ENCODE peak calls at places on chromosomes 13 and 19, in ten cellular contexts. X, F, A, J, R, Q, Y, V, N and D are unnamed samples.

GRCh38 chr13:48405865-48406264 is 7.0 kb downstream of the LPAR6 start:
- DNase-seq in X (no peak), F (no peak), A (no peak), J (no peak), R (no peak), Q (no peak), Y (no peak), V (no peak), N (no peak), D (no peak)

GRCh38 chr13:108987945-108988344 is 358.5 kb downstream of the MYO16 start:
- DNase-seq in X (no peak), F (no peak), A (no peak), J (no peak), R (no peak), Q (no peak), Y (no peak), V (no peak), N (no peak), D (no peak)

GRCh38 chr13:77518266-77518665 is 17.2 kb upstream of the SCEL start:
- DNase-seq in X (no peak), F (no peak), A (no peak), J (no peak), R (no peak), Q (no peak), Y (no peak), V (no peak), N (no peak), D (no peak)

GRCh38 chr19:35559281-35559659 is 4.2 kb downstream of the ATP4A start:
- DNase-seq in X (peak), F (no peak), A (no peak), J (no peak), R (no peak), Q (no peak), Y (no peak), V (no peak), N (no peak), D (no peak)

GRCh38 chr19:919157-920050 is 2.3 kb downstream of the KISS1R start:
- DNase-seq in X (peak), F (peak), A (no peak), J (peak), R (no peak), Q (no peak), Y (no peak), V (no peak), N (no peak), D (no peak)

GRCh38 chr19:44809856-44810554 is 1.1 kb downstream of the BCAM start:
- DNase-seq in X (peak), F (no peak), A (no peak), J (no peak), R (no peak), Q (no peak), Y (no peak), V (no peak), N (no peak), D (no peak)

GRCh38 chr13:90447735-90448103 is 899.8 kb upstream of the MIR17HG start:
- DNase-seq in X (peak), F (no peak), A (no peak), J (no peak), R (no peak), Q (no peak), Y (no peak), V (peak), N (no peak), D (no peak)

GRCh38 chr19:14519860-14520407 is 1.7 kb upstream of the DNAJB1 start:
- DNase-seq in X (no peak), F (no peak), A (no peak), J (peak), R (no peak), Q (no peak), Y (no peak), V (peak), N (no peak), D (no peak)

GRCh38 chr19:40813182-40813581 is 14.2 kb downstream of the EGLN2 start:
- DNase-seq in X (no peak), F (no peak), A (no peak), J (no peak), R (no peak), Q (no peak), Y (no peak), V (no peak), N (no peak), D (no peak)

GRCh38 chr19:2517881-2518601 is 42.1 kb downstream of the GADD45B start:
- DNase-seq in X (peak), F (no peak), A (no peak), J (no peak), R (no peak), Q (no peak), Y (no peak), V (no peak), N (no peak), D (no peak)

GRCh38 chr13:28820099-28821051 is at the start of gene MTUS2:
- DNase-seq in X (peak), F (peak), A (no peak), J (peak), R (no peak), Q (peak), Y (no peak), V (no peak), N (peak), D (no peak)